ENCODE peak calls at places on chromosomes 11 and 22, in seven cellular contexts. S, G, I, N, B, D and Y are unnamed samples. For H3K4me1, the result is how much of the 10 kb centered on the place peaks cover.

GRCh38 chr11:55811067-55811466 is at the start of gene OR5L1:
- DNase-seq in S (no peak), G (no peak), I (no peak), N (no peak), B (no peak), D (no peak), Y (no peak)

GRCh38 chr11:82823635-82824614 is 76.3 kb downstream of the PRCP start:
- DNase-seq in S (no peak), G (no peak), I (no peak), N (no peak), B (no peak), D (no peak), Y (no peak)

GRCh38 chr11:86069408-86070086 is 663 bp upstream of the PICALM start:
- DNase-seq in S (peak), G (peak), I (no peak), N (peak), B (no peak), D (peak), Y (no peak)

GRCh38 chr22:40714514-40714966 is 35.3 kb downstream of the MCHR1 start:
- DNase-seq in S (no peak), G (peak), I (no peak), N (no peak), B (no peak), D (peak), Y (no peak)

GRCh38 chr11:119375629-119376196 is 5.8 kb downstream of the USP2 start:
- DNase-seq in S (peak), G (no peak), I (no peak), N (no peak), B (no peak), D (peak), Y (peak)

GRCh38 chr11:119641991-119642745 is 86.8 kb downstream of the NECTIN1 start:
- DNase-seq in S (no peak), G (peak), I (no peak), N (no peak), B (no peak), D (peak), Y (no peak)

GRCh38 chr11:1888811-1889526 is 2.7 kb downstream of the PRR33 start:
- DNase-seq in S (no peak), G (no peak), I (peak), N (no peak), B (peak), D (no peak), Y (no peak)

GRCh38 chr11:12862761-12863469 is 146.2 kb upstream of the RASSF10 start:
- DNase-seq in S (peak), G (peak), I (no peak), N (peak), B (no peak), D (peak), Y (peak)

GRCh38 chr22:35552186-35552842 is 11.7 kb downstream of the RASD2 start:
- DNase-seq in S (no peak), G (no peak), I (peak), N (peak), B (peak), D (no peak), Y (no peak)

GRCh38 chr11:36672815-36673450 is 74.9 kb upstream of the RAG2 start:
- DNase-seq in S (no peak), G (peak), I (no peak), N (peak), B (no peak), D (peak), Y (no peak)

GRCh38 chr11:122746050-122746478 is 90.5 kb downstream of the UBASH3B start:
- DNase-seq in S (no peak), G (no peak), I (no peak), N (no peak), B (peak), D (no peak), Y (no peak)

GRCh38 chr11:44574620-44575287 is 9.3 kb downstream of the CD82 start:
- DNase-seq in S (no peak), G (peak), I (peak), N (peak), B (no peak), D (peak), Y (no peak)

GRCh38 chr22:37971475-37972434 is 12.6 kb downstream of the SOX10 start:
- DNase-seq in S (no peak), G (no peak), I (no peak), N (no peak), B (no peak), D (no peak), Y (no peak)

GRCh38 chr11:55357560-55358184 is 10.1 kb upstream of the OR4A15 start:
- DNase-seq in S (no peak), G (no peak), I (no peak), N (no peak), B (no peak), D (no peak), Y (no peak)

GRCh38 chr11:723120-723883 is 17.3 kb downstream of the EPS8L2 start:
- DNase-seq in S (no peak), G (peak), I (no peak), N (no peak), B (no peak), D (peak), Y (no peak)

GRCh38 chr11:65425105-65425970 is 2.7 kb downstream of the NEAT1 start:
- DNase-seq in S (peak), G (peak), I (peak), N (peak), B (peak), D (peak), Y (no peak)

GRCh38 chr11:45773271-45774022 is 31.5 kb upstream of the SLC35C1 start:
- DNase-seq in S (peak), G (no peak), I (no peak), N (no peak), B (no peak), D (no peak), Y (no peak)

GRCh38 chr11:44525473-44526252 is 39.8 kb upstream of the CD82 start:
- DNase-seq in S (peak), G (no peak), I (no peak), N (no peak), B (no peak), D (no peak), Y (no peak)

GRCh38 chr11:124536520-124536919 is 6.9 kb downstream of the OR8B12 start:
- DNase-seq in S (peak), G (peak), I (no peak), N (no peak), B (no peak), D (peak), Y (peak)

DNA sequence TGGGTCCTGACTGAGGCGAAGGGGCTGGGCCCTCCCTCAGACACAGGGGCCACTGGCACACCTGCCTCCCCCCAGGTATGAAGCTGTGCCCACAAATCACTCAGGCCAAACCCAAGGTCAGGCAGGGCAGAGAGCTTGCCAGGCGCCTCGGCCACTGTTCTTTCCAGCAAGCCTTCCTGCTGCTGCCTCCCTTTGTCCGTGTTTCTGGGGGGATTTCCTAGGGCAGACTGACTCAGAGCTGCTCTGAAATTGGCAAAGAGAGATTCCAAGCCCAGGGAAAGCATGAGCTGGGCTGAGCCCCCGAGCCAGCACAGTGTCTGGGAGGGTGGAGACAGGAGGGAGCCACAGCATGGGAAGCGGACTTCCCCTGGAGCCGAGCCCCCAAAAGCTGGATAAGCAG is 33.2 kb downstream of the PPP2R1B start:
- DNase-seq in S (peak), G (peak), I (no peak), N (peak), B (no peak), D (peak), Y (peak)
- H3K4me1 ChIP-seq in S (half or more), G (under half), I (under half), N (half or more), B (under half), D (half or more), Y (half or more)

DNA sequence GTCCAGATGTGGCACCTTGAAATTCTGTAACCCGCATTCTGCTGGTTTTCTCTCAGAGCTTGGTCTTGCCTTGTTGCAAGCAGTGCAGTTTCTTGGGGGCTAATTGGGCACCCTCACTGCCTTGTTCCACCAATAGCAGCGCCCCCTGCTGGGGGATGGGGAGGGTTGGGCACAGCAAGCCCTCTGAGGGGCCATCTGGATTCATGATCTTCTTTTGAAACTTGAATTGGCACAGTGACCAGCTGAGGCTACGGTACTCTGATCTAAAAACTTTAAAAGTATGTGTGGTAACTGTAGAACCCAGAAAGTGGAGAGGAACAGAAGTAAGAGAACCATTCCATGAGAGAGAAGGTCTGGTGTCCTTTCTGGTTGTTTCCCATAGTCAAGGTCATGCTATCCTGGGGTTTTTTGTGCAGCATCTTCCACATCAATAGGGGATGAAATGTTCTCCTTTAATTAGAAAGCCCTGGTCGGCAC is 64.2 kb downstream of the MED15 start:
- DNase-seq in S (no peak), G (no peak), I (peak), N (no peak), B (peak), D (no peak), Y (peak)
- H3K4me1 ChIP-seq in S (under half), G (under half), I (half or more), N (under half), B (half or more), D (under half), Y (under half)

DNA sequence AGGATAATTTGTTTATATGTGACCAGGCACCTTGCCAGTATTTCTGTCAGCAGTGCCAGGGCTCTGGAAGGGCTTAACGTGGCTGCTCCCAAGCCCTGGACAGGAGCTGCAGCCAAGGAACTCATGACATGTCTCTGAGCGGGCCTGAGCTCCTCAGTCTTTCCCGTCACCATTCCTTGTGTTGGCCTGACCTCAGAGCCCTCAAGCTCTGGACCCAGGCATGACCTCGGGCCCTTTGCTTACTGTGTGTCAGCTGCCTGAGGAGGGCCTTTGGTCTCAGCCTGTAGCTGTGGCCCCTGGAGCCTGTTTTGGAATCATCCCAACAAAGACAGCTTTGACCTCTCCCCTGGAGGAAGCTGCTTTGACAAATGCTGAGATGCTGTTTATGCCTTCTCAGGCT is 264.1 kb upstream of the PLET1 start:
- DNase-seq in S (peak), G (no peak), I (no peak), N (no peak), B (no peak), D (no peak), Y (peak)
- H3K4me1 ChIP-seq in S (under half), G (under half), I (under half), N (under half), B (under half), D (under half), Y (under half)

GRCh38 chr22:46198274-46198673 is 47.9 kb downstream of the PPARA start:
- DNase-seq in S (no peak), G (no peak), I (no peak), N (no peak), B (no peak), D (no peak), Y (no peak)
- H3K4me1 ChIP-seq in S (under half), G (under half), I (under half), N (under half), B (under half), D (under half), Y (under half)